ENCODE peak calls at places on chromosomes 2 and 18, in eight cellular contexts. One of them, this sample, is unnamed.

GRCh38 chr18:11310476-11311086 is 161.2 kb upstream of the PIEZO2 start:
- DNase-seq in neural progenitor cell: peak; percentile 67
- DNase-seq in PC-3: peak; percentile 58
- DNase-seq in endodermal cell: peak; percentile 92
- DNase-seq in mesenchymal stem cell: peak; percentile 38
- DNase-seq in right lobe of liver: peak; percentile 48
- DNase-seq in adrenal gland: peak; percentile 60
- DNase-seq in GM23338: peak; percentile 76
- DNase-seq in this sample: peak; percentile 64

GRCh38 chr2:317501-318424 is 29.9 kb upstream of the ALKAL2 start:
- DNase-seq in right lobe of liver: no peak
- DNase-seq in mesenchymal stem cell: peak; percentile 30
- DNase-seq in endodermal cell: peak; percentile 71
- DNase-seq in adrenal gland: no peak
- DNase-seq in neural progenitor cell: peak; percentile 67
- DNase-seq in GM23338: peak; percentile 25
- DNase-seq in PC-3: peak; percentile 66
- DNase-seq in this sample: no peak

GRCh38 chr2:18232731-18233438 is 327.6 kb downstream of the RDH14 start:
- DNase-seq in neural progenitor cell: no peak
- DNase-seq in adrenal gland: no peak
- DNase-seq in PC-3: peak; percentile 54
- DNase-seq in GM23338: no peak
- DNase-seq in mesenchymal stem cell: peak; percentile 3
- DNase-seq in right lobe of liver: no peak
- DNase-seq in endodermal cell: no peak
- DNase-seq in this sample: no peak

GRCh38 chr2:36410681-36411080 is 55.1 kb downstream of the CRIM1 start:
- DNase-seq in mesenchymal stem cell: no peak
- DNase-seq in right lobe of liver: no peak
- DNase-seq in neural progenitor cell: no peak
- DNase-seq in adrenal gland: no peak
- DNase-seq in GM23338: no peak
- DNase-seq in endodermal cell: no peak
- DNase-seq in PC-3: no peak
- DNase-seq in this sample: no peak

GRCh38 chr2:212695426-212695825 is 156.8 kb upstream of the ERBB4 start:
- DNase-seq in adrenal gland: no peak
- DNase-seq in mesenchymal stem cell: no peak
- DNase-seq in right lobe of liver: no peak
- DNase-seq in GM23338: no peak
- DNase-seq in neural progenitor cell: no peak
- DNase-seq in endodermal cell: no peak
- DNase-seq in PC-3: peak; percentile 72
- DNase-seq in this sample: no peak

GRCh38 chr2:229586012-229586411 is 128.3 kb downstream of the DNER start:
- DNase-seq in endodermal cell: no peak
- DNase-seq in adrenal gland: no peak
- DNase-seq in GM23338: no peak
- DNase-seq in neural progenitor cell: no peak
- DNase-seq in right lobe of liver: no peak
- DNase-seq in mesenchymal stem cell: no peak
- DNase-seq in PC-3: peak; percentile 89
- DNase-seq in this sample: no peak

GRCh38 chr2:143545059-143545458 is 415.8 kb downstream of the ARHGAP15 start:
- DNase-seq in GM23338: no peak
- DNase-seq in endodermal cell: no peak
- DNase-seq in PC-3: no peak
- DNase-seq in neural progenitor cell: no peak
- DNase-seq in adrenal gland: no peak
- DNase-seq in mesenchymal stem cell: no peak
- DNase-seq in right lobe of liver: no peak
- DNase-seq in this sample: no peak

GRCh38 chr2:227655454-227655853 is 11.2 kb upstream of the SCYGR5 start:
- DNase-seq in GM23338: no peak
- DNase-seq in right lobe of liver: no peak
- DNase-seq in endodermal cell: no peak
- DNase-seq in adrenal gland: peak; percentile 31
- DNase-seq in neural progenitor cell: no peak
- DNase-seq in mesenchymal stem cell: peak; percentile 87
- DNase-seq in PC-3: peak; percentile 85
- DNase-seq in this sample: peak; percentile 90

GRCh38 chr2:133062174-133062573 is 392.2 kb upstream of the LYPD1 start:
- DNase-seq in GM23338: no peak
- DNase-seq in endodermal cell: no peak
- DNase-seq in neural progenitor cell: no peak
- DNase-seq in mesenchymal stem cell: no peak
- DNase-seq in right lobe of liver: no peak
- DNase-seq in adrenal gland: no peak
- DNase-seq in PC-3: no peak
- DNase-seq in this sample: no peak

GRCh38 chr2:79434362-79434761 is 78.5 kb upstream of the CTNNA2 start:
- DNase-seq in neural progenitor cell: no peak
- DNase-seq in adrenal gland: no peak
- DNase-seq in right lobe of liver: no peak
- DNase-seq in GM23338: no peak
- DNase-seq in endodermal cell: no peak
- DNase-seq in mesenchymal stem cell: no peak
- DNase-seq in PC-3: no peak
- DNase-seq in this sample: no peak

GRCh38 chr2:56522605-56523089 is 338.9 kb downstream of the CCDC85A start:
- DNase-seq in mesenchymal stem cell: no peak
- DNase-seq in right lobe of liver: peak; percentile 42
- DNase-seq in GM23338: no peak
- DNase-seq in adrenal gland: no peak
- DNase-seq in endodermal cell: no peak
- DNase-seq in neural progenitor cell: no peak
- DNase-seq in PC-3: peak; percentile 88
- DNase-seq in this sample: peak; percentile 5

GRCh38 chr2:179532890-179533289 is 268.3 kb upstream of the SESTD1 start:
- DNase-seq in adrenal gland: no peak
- DNase-seq in PC-3: no peak
- DNase-seq in mesenchymal stem cell: no peak
- DNase-seq in right lobe of liver: no peak
- DNase-seq in neural progenitor cell: peak; percentile 75
- DNase-seq in endodermal cell: no peak
- DNase-seq in GM23338: peak; percentile 24
- DNase-seq in this sample: no peak

GRCh38 chr2:221346411-221346810 is 225.7 kb downstream of the EPHA4 start:
- DNase-seq in right lobe of liver: no peak
- DNase-seq in adrenal gland: peak; percentile 25
- DNase-seq in mesenchymal stem cell: no peak
- DNase-seq in endodermal cell: no peak
- DNase-seq in GM23338: no peak
- DNase-seq in PC-3: no peak
- DNase-seq in neural progenitor cell: no peak
- DNase-seq in this sample: no peak

GRCh38 chr2:128622371-128622770 is 303.7 kb upstream of the HS6ST1 start:
- DNase-seq in GM23338: no peak
- DNase-seq in PC-3: no peak
- DNase-seq in right lobe of liver: peak; percentile 48
- DNase-seq in adrenal gland: no peak
- DNase-seq in endodermal cell: no peak
- DNase-seq in mesenchymal stem cell: no peak
- DNase-seq in neural progenitor cell: no peak
- DNase-seq in this sample: no peak

GRCh38 chr18:9743200-9744016 is 35.3 kb downstream of the RAB31 start:
- DNase-seq in mesenchymal stem cell: peak; percentile 98
- DNase-seq in adrenal gland: peak; percentile 84
- DNase-seq in endodermal cell: peak; percentile 87
- DNase-seq in right lobe of liver: peak; percentile 31
- DNase-seq in GM23338: peak; percentile 32
- DNase-seq in PC-3: peak; percentile 99
- DNase-seq in neural progenitor cell: no peak
- DNase-seq in this sample: no peak

GRCh38 chr2:206083602-206084467 is 2.1 kb downstream of the INO80D start:
- DNase-seq in neural progenitor cell: peak; percentile 19
- DNase-seq in right lobe of liver: peak; percentile 26
- DNase-seq in adrenal gland: no peak
- DNase-seq in GM23338: peak; percentile 96
- DNase-seq in PC-3: peak; percentile 16
- DNase-seq in endodermal cell: peak; percentile 91
- DNase-seq in mesenchymal stem cell: peak; percentile 44
- DNase-seq in this sample: peak; percentile 7

GRCh38 chr2:241653210-241653750 is 15.8 kb downstream of the ATG4B start:
- DNase-seq in endodermal cell: no peak
- DNase-seq in right lobe of liver: no peak
- DNase-seq in adrenal gland: no peak
- DNase-seq in mesenchymal stem cell: no peak
- DNase-seq in PC-3: no peak
- DNase-seq in GM23338: no peak
- DNase-seq in neural progenitor cell: no peak
- DNase-seq in this sample: no peak

GRCh38 chr2:147182260-147182659 is 662.6 kb upstream of the ACVR2A start:
- DNase-seq in right lobe of liver: no peak
- DNase-seq in GM23338: no peak
- DNase-seq in adrenal gland: no peak
- DNase-seq in neural progenitor cell: no peak
- DNase-seq in PC-3: peak; percentile 90
- DNase-seq in endodermal cell: no peak
- DNase-seq in mesenchymal stem cell: no peak
- DNase-seq in this sample: no peak

GRCh38 chr2:158953454-158953853 is 15.0 kb upstream of the TANC1 start:
- DNase-seq in mesenchymal stem cell: no peak
- DNase-seq in PC-3: peak; percentile 3
- DNase-seq in adrenal gland: no peak
- DNase-seq in GM23338: no peak
- DNase-seq in neural progenitor cell: no peak
- DNase-seq in endodermal cell: no peak
- DNase-seq in right lobe of liver: no peak
- DNase-seq in this sample: peak; percentile 89

GRCh38 chr18:79458131-79458838 is 62.6 kb downstream of the NFATC1 start:
- DNase-seq in neural progenitor cell: no peak
- DNase-seq in GM23338: no peak
- DNase-seq in endodermal cell: no peak
- DNase-seq in PC-3: peak; percentile 80
- DNase-seq in adrenal gland: no peak
- DNase-seq in mesenchymal stem cell: peak; percentile 91
- DNase-seq in right lobe of liver: peak; percentile 43
- DNase-seq in this sample: peak; percentile 94

GRCh38 chr2:232365621-232366321 is 12.8 kb upstream of the ALPP start:
- DNase-seq in mesenchymal stem cell: peak; percentile 59
- DNase-seq in neural progenitor cell: peak; percentile 67
- DNase-seq in PC-3: peak; percentile 68
- DNase-seq in GM23338: peak; percentile 75
- DNase-seq in right lobe of liver: no peak
- DNase-seq in adrenal gland: no peak
- DNase-seq in endodermal cell: peak; percentile 90
- DNase-seq in this sample: peak; percentile 35

DNA sequence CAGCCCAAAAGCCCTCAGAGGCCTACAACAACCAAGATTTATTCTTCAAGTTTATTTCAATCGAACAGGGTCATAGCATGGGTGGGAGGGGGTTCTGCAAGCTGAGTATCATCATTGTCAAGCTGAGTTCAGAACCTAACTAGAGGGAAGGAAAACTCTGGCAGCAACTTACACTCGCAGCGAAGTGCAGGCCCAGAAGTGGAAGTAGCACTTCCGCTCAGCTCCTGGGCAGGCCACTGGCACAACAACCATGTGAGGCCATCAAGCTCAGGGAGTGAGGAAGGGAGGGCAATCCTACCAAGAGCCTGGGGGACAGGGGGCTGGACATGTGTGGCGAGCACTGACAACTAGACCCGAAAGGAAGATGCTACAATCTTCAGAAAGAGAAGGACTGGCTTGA is 4.8 kb downstream of the UXS1 start:
- DNase-seq in right lobe of liver: no peak
- DNase-seq in mesenchymal stem cell: no peak
- DNase-seq in GM23338: no peak
- DNase-seq in endodermal cell: peak; percentile 55
- DNase-seq in neural progenitor cell: no peak
- DNase-seq in PC-3: no peak
- DNase-seq in adrenal gland: no peak
- DNase-seq in this sample: no peak
- H3K4me1 ChIP-seq in right lobe of liver: peaks cover 6% of the 10 kb centered on the region
- H3K4me1 ChIP-seq in mesenchymal stem cell: peaks cover 16% of the 10 kb centered on the region
- H3K4me1 ChIP-seq in GM23338: peaks cover 45% of the 10 kb centered on the region
- H3K4me1 ChIP-seq in endodermal cell: no peaks in the 10 kb centered on the region
- H3K4me1 ChIP-seq in neural progenitor cell: peaks cover 3% of the 10 kb centered on the region
- H3K4me1 ChIP-seq in PC-3: peaks cover 34% of the 10 kb centered on the region
- H3K4me1 ChIP-seq in adrenal gland: peaks cover 6% of the 10 kb centered on the region
- H3K4me1 ChIP-seq in this sample: peaks cover 5% of the 10 kb centered on the region

GRCh38 chr2:187002242-187002641 is 153.3 kb upstream of the ZSWIM2 start:
- DNase-seq in mesenchymal stem cell: no peak
- DNase-seq in PC-3: no peak
- DNase-seq in neural progenitor cell: no peak
- DNase-seq in endodermal cell: no peak
- DNase-seq in adrenal gland: no peak
- DNase-seq in GM23338: no peak
- DNase-seq in right lobe of liver: no peak
- DNase-seq in this sample: no peak
- H3K4me1 ChIP-seq in mesenchymal stem cell: no peaks in the 10 kb centered on the region
- H3K4me1 ChIP-seq in PC-3: no peaks in the 10 kb centered on the region
- H3K4me1 ChIP-seq in neural progenitor cell: no peaks in the 10 kb centered on the region
- H3K4me1 ChIP-seq in endodermal cell: no peaks in the 10 kb centered on the region
- H3K4me1 ChIP-seq in adrenal gland: no peaks in the 10 kb centered on the region
- H3K4me1 ChIP-seq in GM23338: no peaks in the 10 kb centered on the region
- H3K4me1 ChIP-seq in right lobe of liver: no peaks in the 10 kb centered on the region
- H3K4me1 ChIP-seq in this sample: no peaks in the 10 kb centered on the region

DNA sequence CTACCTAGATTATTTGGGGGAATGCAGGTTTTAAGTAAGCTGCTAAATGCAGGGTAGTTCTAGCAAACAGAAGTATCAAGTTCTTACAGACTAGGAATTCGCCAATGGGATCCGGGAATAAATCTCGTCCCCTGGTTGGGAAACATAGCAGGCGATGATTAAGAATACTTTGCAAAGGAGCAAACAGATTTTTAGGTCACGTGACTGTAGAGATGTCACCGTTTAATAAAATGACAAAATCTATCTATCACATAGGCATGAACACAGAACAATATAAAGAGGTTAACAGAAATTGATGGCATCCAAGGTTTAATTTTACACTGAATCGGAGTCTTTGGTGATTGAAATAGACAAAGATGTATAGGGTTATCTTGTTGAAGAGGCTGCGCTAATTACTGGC is 664.1 kb downstream of the BCL11A start:
- DNase-seq in right lobe of liver: no peak
- DNase-seq in GM23338: no peak
- DNase-seq in neural progenitor cell: no peak
- DNase-seq in endodermal cell: no peak
- DNase-seq in PC-3: no peak
- DNase-seq in mesenchymal stem cell: no peak
- DNase-seq in adrenal gland: no peak
- DNase-seq in this sample: no peak
- H3K4me1 ChIP-seq in right lobe of liver: no peaks in the 10 kb centered on the region
- H3K4me1 ChIP-seq in GM23338: peaks cover 20% of the 10 kb centered on the region
- H3K4me1 ChIP-seq in neural progenitor cell: peaks cover 6% of the 10 kb centered on the region
- H3K4me1 ChIP-seq in endodermal cell: no peaks in the 10 kb centered on the region
- H3K4me1 ChIP-seq in PC-3: no peaks in the 10 kb centered on the region
- H3K4me1 ChIP-seq in mesenchymal stem cell: no peaks in the 10 kb centered on the region
- H3K4me1 ChIP-seq in adrenal gland: no peaks in the 10 kb centered on the region
- H3K4me1 ChIP-seq in this sample: no peaks in the 10 kb centered on the region

DNA sequence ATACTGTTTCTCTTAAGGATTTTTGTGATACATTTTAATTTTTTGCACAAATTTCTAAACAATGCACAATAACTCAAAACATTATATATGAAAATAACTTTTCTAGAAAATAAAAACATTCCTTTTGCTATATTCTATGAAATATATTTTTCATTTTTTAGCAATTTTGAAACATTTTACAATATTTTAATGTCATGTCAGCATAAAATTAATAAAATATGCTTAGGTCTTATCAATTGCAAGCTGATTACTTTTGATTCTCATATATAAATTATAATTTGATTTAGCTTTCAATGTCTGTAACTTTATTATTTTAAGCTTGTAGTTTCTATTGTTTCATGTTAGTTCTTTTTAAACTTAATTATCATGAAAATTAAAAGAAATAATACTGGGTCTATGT is 898.7 kb downstream of the TMEM182 start:
- DNase-seq in endodermal cell: no peak
- DNase-seq in neural progenitor cell: no peak
- DNase-seq in mesenchymal stem cell: no peak
- DNase-seq in PC-3: no peak
- DNase-seq in GM23338: no peak
- DNase-seq in adrenal gland: no peak
- DNase-seq in right lobe of liver: no peak
- DNase-seq in this sample: no peak
- H3K4me1 ChIP-seq in endodermal cell: no peaks in the 10 kb centered on the region
- H3K4me1 ChIP-seq in neural progenitor cell: no peaks in the 10 kb centered on the region
- H3K4me1 ChIP-seq in mesenchymal stem cell: no peaks in the 10 kb centered on the region
- H3K4me1 ChIP-seq in PC-3: no peaks in the 10 kb centered on the region
- H3K4me1 ChIP-seq in GM23338: no peaks in the 10 kb centered on the region
- H3K4me1 ChIP-seq in adrenal gland: no peaks in the 10 kb centered on the region
- H3K4me1 ChIP-seq in right lobe of liver: no peaks in the 10 kb centered on the region
- H3K4me1 ChIP-seq in this sample: no peaks in the 10 kb centered on the region

This sample was measured in cardiac muscle cell.